ENCODE peak calls at places on chromosomes 4 and X, in six cellular contexts. Q is GM12878, T is PC-3, H is iPS DF 6.9, J is T-helper 1 cell, Z is ureter. B is an unnamed sample.

GRCh38 chr4:119238068-119238722 is 25.7 kb downstream of the USP53 start:
- DNase-seq in J (no peak), Q (peak), Z (no peak), T (no peak), H (no peak), B (no peak)

GRCh38 chrX:1395646-1396216 is 3.8 kb upstream of the SLC25A6 start:
- DNase-seq in H (no peak), Z (no peak), J (no peak), Q (no peak), T (no peak), B (no peak)

GRCh38 chrX:39309018-39309620 is 507.9 kb downstream of the MID1IP1 start:
- DNase-seq in J (peak), Z (no peak), Q (no peak), H (no peak), T (no peak), B (no peak)

GRCh38 chr4:86653237-86653865 is 59.2 kb downstream of the PTPN13 start:
- DNase-seq in Q (no peak), J (no peak), H (peak), T (peak), Z (no peak), B (peak)

GRCh38 chr4:159269143-159269542 is 166.3 kb downstream of the RAPGEF2 start:
- DNase-seq in Q (no peak), T (no peak), J (no peak), H (no peak), Z (no peak), B (no peak)

GRCh38 chrX:39150621-39151020 is 349.4 kb downstream of the MID1IP1 start:
- DNase-seq in T (no peak), H (no peak), Q (no peak), Z (no peak), J (no peak), B (no peak)

GRCh38 chr4:2250764-2251072 is 8.8 kb upstream of the HAUS3 start:
- DNase-seq in Q (no peak), T (no peak), Z (no peak), J (no peak), H (no peak), B (no peak)

GRCh38 chrX:33968611-33969010 is 163.5 kb downstream of the FAM47A start:
- DNase-seq in J (no peak), H (no peak), T (no peak), Z (no peak), Q (no peak), B (no peak)

GRCh38 chr4:41594439-41594838 is 56.5 kb downstream of the LIMCH1 start:
- DNase-seq in Z (no peak), T (no peak), Q (no peak), J (no peak), H (no peak), B (no peak)

GRCh38 chr4:168507178-168507577 is 10.3 kb downstream of the PALLD start:
- DNase-seq in T (no peak), Q (no peak), J (no peak), H (no peak), Z (no peak), B (no peak)

GRCh38 chr4:135385830-135386581 is 1184.4 kb upstream of the PABPC4L start:
- DNase-seq in T (no peak), J (no peak), H (no peak), Q (no peak), Z (no peak), B (no peak)

GRCh38 chrX:3717742-3718420 is 4.4 kb upstream of the PRKX start:
- DNase-seq in Q (no peak), T (peak), Z (no peak), J (no peak), H (no peak), B (no peak)

GRCh38 chr4:57162499-57163019 is 52.4 kb upstream of the IGFBP7 start:
- DNase-seq in J (no peak), Z (no peak), Q (no peak), H (no peak), T (peak), B (no peak)

GRCh38 chr4:74365761-74366160 is 816 bp downstream of the EREG start:
- DNase-seq in T (no peak), Q (no peak), J (no peak), Z (no peak), H (no peak), B (peak)

GRCh38 chr4:80073362-80074008 is 456 bp upstream of the ANTXR2 start:
- DNase-seq in T (no peak), Z (no peak), J (peak), Q (peak), H (no peak), B (no peak)

GRCh38 chr4:7399433-7400234 is 35.1 kb downstream of the PSAPL1 start:
- DNase-seq in T (no peak), H (no peak), Q (no peak), J (no peak), Z (no peak), B (no peak)

GRCh38 chrX:148929686-148930085 is 429.3 kb downstream of the AFF2 start:
- DNase-seq in Z (no peak), T (no peak), H (no peak), J (no peak), Q (no peak), B (no peak)

GRCh38 chr4:105620640-105621323 is 68.4 kb downstream of the ARHGEF38 start:
- DNase-seq in Z (no peak), H (no peak), J (no peak), T (peak), Q (no peak), B (peak)

GRCh38 chr4:174522183-174523002 is at the start of gene HPGD:
- DNase-seq in H (no peak), Q (no peak), T (peak), J (peak), Z (peak), B (peak)

GRCh38 chr4:4541040-4541631 is 712 bp downstream of the STX18 start:
- DNase-seq in H (no peak), J (peak), T (peak), Z (no peak), Q (peak), B (peak)

GRCh38 chrX:41333744-41333993 is 293 bp upstream of the DDX3X start:
- DNase-seq in Q (peak), H (no peak), Z (no peak), T (peak), J (no peak), B (no peak)

GRCh38 chr4:108118505-108118904 is 50.2 kb downstream of the LEF1 start:
- DNase-seq in Q (peak), H (no peak), Z (no peak), J (peak), T (peak), B (peak)

GRCh38 chrX:31297881-31298280 is 226.0 kb upstream of the FTHL17 start:
- DNase-seq in Z (no peak), H (no peak), J (no peak), T (no peak), Q (no peak), B (no peak)

GRCh38 chr4:154503598-154503997 is 12.0 kb upstream of the DCHS2 start:
- DNase-seq in Q (no peak), T (peak), Z (no peak), J (no peak), H (no peak), B (peak)

GRCh38 chr4:54543088-54543795 is 114.5 kb upstream of the KIT start:
- DNase-seq in H (no peak), T (peak), Q (no peak), Z (no peak), J (no peak), B (no peak)

GRCh38 chrX:16528620-16529019 is 121.3 kb upstream of the S100G start:
- DNase-seq in J (peak), H (no peak), T (no peak), Z (no peak), Q (no peak), B (no peak)

GRCh38 chr4:76301068-76301774 is 5.3 kb upstream of the STBD1 start:
- DNase-seq in Z (no peak), T (peak), Q (peak), J (no peak), H (no peak), B (peak)

GRCh38 chrX:131572372-131573014 is 28.6 kb downstream of the OR13H1 start:
- DNase-seq in Z (no peak), T (peak), H (no peak), Q (no peak), J (no peak), B (peak)

GRCh38 chr4:174561556-174561955 is 39.3 kb upstream of the HPGD start:
- DNase-seq in H (no peak), Q (no peak), J (no peak), T (peak), Z (no peak), B (no peak)

GRCh38 chrX:96861661-96862060 is 22.0 kb upstream of the RPA4 start:
- DNase-seq in T (no peak), Z (no peak), Q (no peak), H (no peak), J (no peak), B (no peak)

GRCh38 chr4:169484485-169484884 is 127.9 kb downstream of the NEK1 start:
- DNase-seq in T (no peak), Z (no peak), J (no peak), Q (no peak), H (no peak), B (no peak)

GRCh38 chrX:48794993-48795501 is 6.8 kb upstream of the HDAC6 start:
- DNase-seq in Q (no peak), T (peak), H (no peak), J (no peak), Z (no peak), B (peak)

GRCh38 chr4:172962564-172963353 is 205.9 kb upstream of the GALNT7 start:
- DNase-seq in J (no peak), Q (no peak), H (no peak), T (peak), Z (peak), B (peak)

GRCh38 chr4:40995850-40996249 is 218.5 kb downstream of the APBB2 start:
- DNase-seq in J (no peak), Q (no peak), Z (no peak), H (no peak), T (no peak), B (no peak)

GRCh38 chrX:11269996-11270395 is 23.2 kb upstream of the AMELX start:
- DNase-seq in T (no peak), J (no peak), Z (no peak), H (no peak), Q (no peak), B (no peak)

GRCh38 chr4:5024673-5025072 is 5.4 kb upstream of the CYTL1 start:
- DNase-seq in J (no peak), Z (no peak), H (no peak), Q (no peak), T (no peak), B (no peak)

GRCh38 chrX:39017062-39017461 is 215.8 kb downstream of the MID1IP1 start:
- DNase-seq in H (no peak), Q (no peak), Z (no peak), T (no peak), J (no peak), B (peak)

GRCh38 chr4:150683775-150684350 is 101.9 kb downstream of the MAB21L2 start:
- DNase-seq in Q (no peak), Z (no peak), J (no peak), T (no peak), H (no peak), B (no peak)